ENCODE peak calls at places on chromosomes 12 and 14, in ten cellular contexts. One of them, this sample, is unnamed.

GRCh38 chr14:71595441-71595840 is 336.8 kb upstream of the RGS6 start:
- DNase-seq in heart left ventricle: no peak
- DNase-seq in upper lobe of right lung: no peak
- DNase-seq in tibial artery: no peak
- DNase-seq in right lobe of liver: no peak
- DNase-seq in effector memory CD4-positive, alpha-beta T cell: no peak
- DNase-seq in fibroblast of mammary gland: no peak
- DNase-seq in Peyer's patch: no peak
- DNase-seq in foreskin fibroblast: no peak
- DNase-seq in ovary: no peak
- DNase-seq in this sample: no peak

GRCh38 chr12:76236640-76237039 is 111.6 kb downstream of the BBS10 start:
- DNase-seq in heart left ventricle: no peak
- DNase-seq in effector memory CD4-positive, alpha-beta T cell: no peak
- DNase-seq in right lobe of liver: no peak
- DNase-seq in foreskin fibroblast: no peak
- DNase-seq in fibroblast of mammary gland: peak; percentile 47
- DNase-seq in ovary: no peak
- DNase-seq in upper lobe of right lung: no peak
- DNase-seq in tibial artery: no peak
- DNase-seq in Peyer's patch: no peak
- DNase-seq in this sample: no peak

GRCh38 chr12:49263400-49263763 is 1.5 kb upstream of the TUBA1C start:
- DNase-seq in Peyer's patch: no peak
- DNase-seq in right lobe of liver: no peak
- DNase-seq in ovary: no peak
- DNase-seq in heart left ventricle: no peak
- DNase-seq in tibial artery: peak; percentile 48
- DNase-seq in foreskin fibroblast: no peak
- DNase-seq in upper lobe of right lung: peak; percentile 12
- DNase-seq in fibroblast of mammary gland: no peak
- DNase-seq in effector memory CD4-positive, alpha-beta T cell: no peak
- DNase-seq in this sample: no peak

GRCh38 chr12:75658826-75659823 is 147.7 kb upstream of the KRR1 start:
- DNase-seq in heart left ventricle: no peak
- DNase-seq in foreskin fibroblast: peak; percentile 67
- DNase-seq in ovary: no peak
- DNase-seq in Peyer's patch: no peak
- DNase-seq in tibial artery: no peak
- DNase-seq in fibroblast of mammary gland: peak; percentile 88
- DNase-seq in effector memory CD4-positive, alpha-beta T cell: no peak
- DNase-seq in upper lobe of right lung: no peak
- DNase-seq in right lobe of liver: no peak
- DNase-seq in this sample: no peak

GRCh38 chr12:7129647-7130536 is at the start of gene CLSTN3:
- DNase-seq in heart left ventricle: peak; percentile 89
- DNase-seq in foreskin fibroblast: peak; percentile 57
- DNase-seq in fibroblast of mammary gland: peak; percentile 72
- DNase-seq in right lobe of liver: peak; percentile 88
- DNase-seq in tibial artery: peak; percentile 89
- DNase-seq in effector memory CD4-positive, alpha-beta T cell: peak; percentile 75
- DNase-seq in ovary: peak; percentile 94
- DNase-seq in upper lobe of right lung: peak; percentile 90
- DNase-seq in Peyer's patch: peak; percentile 81
- DNase-seq in this sample: peak; percentile 81

GRCh38 chr12:64160021-64160717 is 61.9 kb downstream of the KICS2 start:
- DNase-seq in upper lobe of right lung: no peak
- DNase-seq in ovary: no peak
- DNase-seq in right lobe of liver: no peak
- DNase-seq in fibroblast of mammary gland: peak; percentile 68
- DNase-seq in heart left ventricle: no peak
- DNase-seq in effector memory CD4-positive, alpha-beta T cell: no peak
- DNase-seq in tibial artery: no peak
- DNase-seq in Peyer's patch: no peak
- DNase-seq in foreskin fibroblast: peak; percentile 39
- DNase-seq in this sample: no peak

GRCh38 chr12:98220636-98221035 is 294.8 kb upstream of the TMPO start:
- DNase-seq in fibroblast of mammary gland: no peak
- DNase-seq in tibial artery: no peak
- DNase-seq in right lobe of liver: no peak
- DNase-seq in effector memory CD4-positive, alpha-beta T cell: no peak
- DNase-seq in ovary: no peak
- DNase-seq in heart left ventricle: no peak
- DNase-seq in Peyer's patch: no peak
- DNase-seq in upper lobe of right lung: no peak
- DNase-seq in foreskin fibroblast: no peak
- DNase-seq in this sample: no peak

GRCh38 chr12:121533391-121534090 is 47.3 kb downstream of the KDM2B start:
- DNase-seq in right lobe of liver: no peak
- DNase-seq in ovary: peak; percentile 58
- DNase-seq in effector memory CD4-positive, alpha-beta T cell: no peak
- DNase-seq in tibial artery: no peak
- DNase-seq in upper lobe of right lung: peak; percentile 75
- DNase-seq in Peyer's patch: no peak
- DNase-seq in fibroblast of mammary gland: no peak
- DNase-seq in heart left ventricle: no peak
- DNase-seq in foreskin fibroblast: no peak
- DNase-seq in this sample: no peak

GRCh38 chr12:57610553-57611115 is 601 bp upstream of the ARHGEF25 start:
- DNase-seq in right lobe of liver: no peak
- DNase-seq in Peyer's patch: peak; percentile 62
- DNase-seq in ovary: peak; percentile 69
- DNase-seq in foreskin fibroblast: no peak
- DNase-seq in heart left ventricle: peak; percentile 70
- DNase-seq in fibroblast of mammary gland: no peak
- DNase-seq in upper lobe of right lung: no peak
- DNase-seq in tibial artery: peak; percentile 93
- DNase-seq in effector memory CD4-positive, alpha-beta T cell: no peak
- DNase-seq in this sample: peak; percentile 81

GRCh38 chr12:57607958-57608663 is 3.1 kb upstream of the ARHGEF25 start:
- DNase-seq in foreskin fibroblast: no peak
- DNase-seq in effector memory CD4-positive, alpha-beta T cell: no peak
- DNase-seq in ovary: no peak
- DNase-seq in heart left ventricle: no peak
- DNase-seq in fibroblast of mammary gland: no peak
- DNase-seq in right lobe of liver: no peak
- DNase-seq in upper lobe of right lung: no peak
- DNase-seq in tibial artery: no peak
- DNase-seq in Peyer's patch: no peak
- DNase-seq in this sample: no peak

GRCh38 chr12:57611116-57611809 is at the start of gene ARHGEF25:
- DNase-seq in upper lobe of right lung: no peak
- DNase-seq in tibial artery: peak; percentile 92
- DNase-seq in effector memory CD4-positive, alpha-beta T cell: no peak
- DNase-seq in Peyer's patch: peak; percentile 63
- DNase-seq in fibroblast of mammary gland: peak; percentile 36
- DNase-seq in foreskin fibroblast: peak; percentile 46
- DNase-seq in heart left ventricle: peak; percentile 87
- DNase-seq in right lobe of liver: no peak
- DNase-seq in ovary: peak; percentile 76
- DNase-seq in this sample: peak; percentile 88

GRCh38 chr12:57609781-57610552 is 1.3 kb upstream of the ARHGEF25 start:
- DNase-seq in heart left ventricle: no peak
- DNase-seq in upper lobe of right lung: no peak
- DNase-seq in tibial artery: peak; percentile 76
- DNase-seq in foreskin fibroblast: no peak
- DNase-seq in ovary: peak; percentile 66
- DNase-seq in right lobe of liver: no peak
- DNase-seq in Peyer's patch: no peak
- DNase-seq in fibroblast of mammary gland: no peak
- DNase-seq in effector memory CD4-positive, alpha-beta T cell: no peak
- DNase-seq in this sample: no peak

GRCh38 chr12:57609091-57609780 is 2.0 kb upstream of the ARHGEF25 start:
- DNase-seq in fibroblast of mammary gland: no peak
- DNase-seq in ovary: no peak
- DNase-seq in effector memory CD4-positive, alpha-beta T cell: no peak
- DNase-seq in heart left ventricle: no peak
- DNase-seq in tibial artery: no peak
- DNase-seq in foreskin fibroblast: no peak
- DNase-seq in Peyer's patch: no peak
- DNase-seq in right lobe of liver: no peak
- DNase-seq in upper lobe of right lung: no peak
- DNase-seq in this sample: no peak
- H3K4me3 ChIP-seq in fibroblast of mammary gland: no peak overlapping the region
- H3K4me3 ChIP-seq in ovary: peak overlapping the region; percentile 68
- H3K4me3 ChIP-seq in effector memory CD4-positive, alpha-beta T cell: no peak overlapping the region
- H3K4me3 ChIP-seq in heart left ventricle: peak overlapping the region; percentile 76
- H3K4me3 ChIP-seq in tibial artery: peak overlapping the region; percentile 82
- H3K4me3 ChIP-seq in foreskin fibroblast: no peak overlapping the region
- H3K4me3 ChIP-seq in Peyer's patch: no peak overlapping the region
- H3K4me3 ChIP-seq in right lobe of liver: no peak overlapping the region
- H3K4me3 ChIP-seq in upper lobe of right lung: peak overlapping the region; percentile 62
- H3K4me3 ChIP-seq in this sample: no peak overlapping the region

DNA sequence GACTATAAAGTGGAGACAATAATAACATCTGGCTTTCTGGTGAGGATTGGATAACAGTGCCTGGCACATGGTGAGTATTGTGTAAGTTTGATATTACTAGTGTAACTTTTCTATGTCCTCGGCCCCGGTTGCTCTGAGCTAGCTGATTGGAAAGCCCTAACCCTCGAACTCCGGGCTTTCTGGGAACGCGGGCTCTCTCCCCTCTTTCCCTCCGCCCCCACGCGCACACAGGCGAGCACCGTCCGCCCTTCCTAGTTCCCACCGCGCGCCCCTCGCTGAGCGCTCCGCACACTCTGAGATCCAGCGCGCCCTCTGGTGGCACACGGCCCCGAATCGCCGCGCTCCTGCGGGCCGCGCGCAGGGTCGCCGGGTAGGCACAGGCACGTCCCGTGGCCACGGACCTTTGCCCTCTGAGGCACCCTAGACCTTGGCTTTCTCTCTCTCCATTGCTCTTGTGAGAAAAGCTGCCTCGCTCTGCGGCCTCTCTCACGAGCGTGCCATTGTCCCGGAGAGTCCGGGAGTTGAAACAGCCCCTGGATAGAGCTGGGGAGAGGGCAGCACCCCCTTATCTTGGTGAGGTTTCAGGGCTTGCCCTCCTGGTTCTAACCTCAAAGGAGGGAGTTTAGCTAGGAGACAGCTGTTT is 23.2 kb upstream of the ESRRB start:
- DNase-seq in fibroblast of mammary gland: peak; percentile 53
- DNase-seq in effector memory CD4-positive, alpha-beta T cell: no peak
- DNase-seq in ovary: peak; percentile 27
- DNase-seq in tibial artery: no peak
- DNase-seq in upper lobe of right lung: peak; percentile 81
- DNase-seq in Peyer's patch: peak; percentile 67
- DNase-seq in heart left ventricle: peak; percentile 42
- DNase-seq in foreskin fibroblast: no peak
- DNase-seq in right lobe of liver: no peak
- DNase-seq in this sample: peak; percentile 88
- H3K4me3 ChIP-seq in fibroblast of mammary gland: peak overlapping the region; percentile 13
- H3K4me3 ChIP-seq in effector memory CD4-positive, alpha-beta T cell: no peak overlapping the region
- H3K4me3 ChIP-seq in ovary: no peak overlapping the region
- H3K4me3 ChIP-seq in tibial artery: peak overlapping the region; percentile 21
- H3K4me3 ChIP-seq in upper lobe of right lung: peak overlapping the region; percentile 32
- H3K4me3 ChIP-seq in Peyer's patch: peak overlapping the region; percentile 25
- H3K4me3 ChIP-seq in heart left ventricle: peak overlapping the region; percentile 35
- H3K4me3 ChIP-seq in foreskin fibroblast: no peak overlapping the region
- H3K4me3 ChIP-seq in right lobe of liver: peak overlapping the region; percentile 28
- H3K4me3 ChIP-seq in this sample: no peak overlapping the region

DNA sequence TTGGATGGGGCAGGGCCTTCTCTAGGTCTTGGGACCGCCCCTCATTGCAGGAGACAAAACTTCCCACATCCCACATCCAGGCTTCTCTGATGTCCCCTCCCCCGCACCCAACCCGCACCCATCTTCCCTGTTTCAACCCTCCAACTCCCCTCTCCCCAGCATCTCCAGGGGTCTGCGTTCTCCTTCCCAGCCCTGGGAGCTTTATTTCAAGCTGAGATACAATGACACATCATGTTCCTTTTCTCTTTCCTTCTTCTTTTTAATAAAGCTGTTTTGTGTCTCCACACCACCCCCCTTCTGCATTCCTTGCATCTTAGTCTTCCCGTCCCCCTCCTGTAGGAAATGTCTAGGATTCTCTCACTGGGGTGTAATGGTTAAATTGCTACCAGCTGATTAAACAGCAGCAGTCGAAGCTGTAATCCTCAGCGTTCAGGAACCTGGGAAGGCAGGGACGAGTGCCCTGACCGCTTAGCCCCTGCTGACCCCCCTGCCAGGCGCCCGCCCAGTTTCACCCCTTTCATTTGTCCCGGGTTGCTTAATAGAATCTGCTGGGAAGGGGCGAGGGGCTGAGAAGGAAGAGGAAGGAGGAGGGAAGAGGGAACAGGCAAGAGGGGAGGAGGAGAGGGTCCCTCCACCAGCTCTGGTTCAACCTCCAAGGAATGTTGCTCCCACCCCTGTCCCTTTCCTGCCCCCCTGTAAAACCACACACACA is 104.4 kb upstream of the MED13L start:
- DNase-seq in effector memory CD4-positive, alpha-beta T cell: no peak
- DNase-seq in ovary: no peak
- DNase-seq in foreskin fibroblast: peak; percentile 97
- DNase-seq in Peyer's patch: peak; percentile 34
- DNase-seq in upper lobe of right lung: no peak
- DNase-seq in right lobe of liver: peak; percentile 22
- DNase-seq in fibroblast of mammary gland: peak; percentile 98
- DNase-seq in tibial artery: peak; percentile 57
- DNase-seq in heart left ventricle: no peak
- DNase-seq in this sample: peak; percentile 61
- H3K4me3 ChIP-seq in effector memory CD4-positive, alpha-beta T cell: no peak overlapping the region
- H3K4me3 ChIP-seq in ovary: no peak overlapping the region
- H3K4me3 ChIP-seq in foreskin fibroblast: peak overlapping the region; percentile 22
- H3K4me3 ChIP-seq in Peyer's patch: no peak overlapping the region
- H3K4me3 ChIP-seq in upper lobe of right lung: no peak overlapping the region
- H3K4me3 ChIP-seq in right lobe of liver: no peak overlapping the region
- H3K4me3 ChIP-seq in fibroblast of mammary gland: peak overlapping the region; percentile 22
- H3K4me3 ChIP-seq in tibial artery: no peak overlapping the region
- H3K4me3 ChIP-seq in heart left ventricle: peak overlapping the region; percentile 9
- H3K4me3 ChIP-seq in this sample: no peak overlapping the region

GRCh38 chr12:50619610-50619958 is 114.8 kb downstream of the DIP2B start:
- DNase-seq in tibial artery: no peak
- DNase-seq in effector memory CD4-positive, alpha-beta T cell: no peak
- DNase-seq in right lobe of liver: no peak
- DNase-seq in heart left ventricle: no peak
- DNase-seq in upper lobe of right lung: no peak
- DNase-seq in ovary: no peak
- DNase-seq in Peyer's patch: no peak
- DNase-seq in foreskin fibroblast: no peak
- DNase-seq in fibroblast of mammary gland: no peak
- DNase-seq in this sample: no peak

GRCh38 chr12:50618864-50619609 is 114.3 kb downstream of the DIP2B start:
- DNase-seq in upper lobe of right lung: no peak
- DNase-seq in foreskin fibroblast: no peak
- DNase-seq in tibial artery: no peak
- DNase-seq in fibroblast of mammary gland: peak; percentile 15
- DNase-seq in effector memory CD4-positive, alpha-beta T cell: no peak
- DNase-seq in Peyer's patch: no peak
- DNase-seq in right lobe of liver: no peak
- DNase-seq in heart left ventricle: no peak
- DNase-seq in ovary: no peak
- DNase-seq in this sample: no peak

GRCh38 chr12:50621435-50622304 is 116.9 kb downstream of the DIP2B start:
- DNase-seq in tibial artery: no peak
- DNase-seq in heart left ventricle: no peak
- DNase-seq in effector memory CD4-positive, alpha-beta T cell: no peak
- DNase-seq in right lobe of liver: no peak
- DNase-seq in Peyer's patch: peak; percentile 51
- DNase-seq in upper lobe of right lung: no peak
- DNase-seq in ovary: no peak
- DNase-seq in fibroblast of mammary gland: no peak
- DNase-seq in foreskin fibroblast: no peak
- DNase-seq in this sample: no peak

GRCh38 chr12:50620975-50621360 is 116.2 kb downstream of the DIP2B start:
- DNase-seq in heart left ventricle: no peak
- DNase-seq in Peyer's patch: no peak
- DNase-seq in foreskin fibroblast: no peak
- DNase-seq in fibroblast of mammary gland: no peak
- DNase-seq in ovary: no peak
- DNase-seq in upper lobe of right lung: no peak
- DNase-seq in right lobe of liver: no peak
- DNase-seq in tibial artery: no peak
- DNase-seq in effector memory CD4-positive, alpha-beta T cell: no peak
- DNase-seq in this sample: no peak

GRCh38 chr12:50620050-50620974 is 115.5 kb downstream of the DIP2B start:
- DNase-seq in ovary: no peak
- DNase-seq in tibial artery: no peak
- DNase-seq in Peyer's patch: no peak
- DNase-seq in upper lobe of right lung: no peak
- DNase-seq in heart left ventricle: peak; percentile 44
- DNase-seq in foreskin fibroblast: peak; percentile 79
- DNase-seq in effector memory CD4-positive, alpha-beta T cell: no peak
- DNase-seq in fibroblast of mammary gland: peak; percentile 88
- DNase-seq in right lobe of liver: no peak
- DNase-seq in this sample: no peak
- H3K4me3 ChIP-seq in ovary: no peak overlapping the region
- H3K4me3 ChIP-seq in tibial artery: no peak overlapping the region
- H3K4me3 ChIP-seq in Peyer's patch: no peak overlapping the region
- H3K4me3 ChIP-seq in upper lobe of right lung: no peak overlapping the region
- H3K4me3 ChIP-seq in heart left ventricle: no peak overlapping the region
- H3K4me3 ChIP-seq in foreskin fibroblast: no peak overlapping the region
- H3K4me3 ChIP-seq in effector memory CD4-positive, alpha-beta T cell: no peak overlapping the region
- H3K4me3 ChIP-seq in fibroblast of mammary gland: no peak overlapping the region
- H3K4me3 ChIP-seq in right lobe of liver: no peak overlapping the region
- H3K4me3 ChIP-seq in this sample: no peak overlapping the region

This sample was measured in aorta.